ENCODE peak calls at places on chromosome 9, in five cellular contexts. M, N, B, F and G are unnamed samples.

GRCh38 chr9:70049236-70049635 is 5.6 kb downstream of the MAMDC2 start:
- DNase-seq in M (peak; percentile 90), N (peak; percentile 46), B (no peak), F (no peak), G (peak; percentile 82)

GRCh38 chr9:11199335-11199734 is 586.5 kb upstream of the PTPRD start:
- DNase-seq in M (no peak), N (no peak), B (no peak), F (no peak), G (no peak)

GRCh38 chr9:76609285-76610008 is 150.5 kb downstream of the GCNT1 start:
- DNase-seq in M (no peak), N (no peak), B (no peak), F (no peak), G (no peak)

GRCh38 chr9:94298949-94299599 is 29.4 kb downstream of the NUTM2F start:
- DNase-seq in M (peak; percentile 41), N (no peak), B (no peak), F (no peak), G (no peak)

GRCh38 chr9:16673171-16673570 is 197.3 kb downstream of the BNC2 start:
- DNase-seq in M (peak; percentile 52), N (no peak), B (no peak), F (no peak), G (peak; percentile 17)

GRCh38 chr9:136787690-136788400 is 3.3 kb upstream of the TMEM141 start:
- DNase-seq in M (peak; percentile 62), N (no peak), B (peak; percentile 70), F (peak; percentile 49), G (peak; percentile 73)

GRCh38 chr9:6014668-6015270 is 655 bp downstream of the RANBP6 start:
- DNase-seq in M (peak; percentile 82), N (peak; percentile 10), B (no peak), F (no peak), G (peak; percentile 60)

GRCh38 chr9:126507318-126508109 is 106.2 kb upstream of the LMX1B start:
- DNase-seq in M (no peak), N (no peak), B (no peak), F (no peak), G (no peak)

GRCh38 chr9:3520564-3520963 is 5.2 kb downstream of the RFX3 start:
- DNase-seq in M (no peak), N (no peak), B (no peak), F (no peak), G (no peak)

GRCh38 chr9:134644715-134645606 is 3.4 kb downstream of the COL5A1 start:
- DNase-seq in M (peak; percentile 99), N (peak; percentile 86), B (no peak), F (no peak), G (peak; percentile 94)

GRCh38 chr9:38083858-38084555 is 15.0 kb upstream of the SHB start:
- DNase-seq in M (peak; percentile 33), N (no peak), B (no peak), F (no peak), G (peak; percentile 59)

GRCh38 chr9:114305189-114305555 is 17.7 kb upstream of the ORM1 start:
- DNase-seq in M (no peak), N (no peak), B (no peak), F (no peak), G (no peak)

GRCh38 chr9:127749090-127749787 is 14.1 kb upstream of the TOR2A start:
- DNase-seq in M (no peak), N (no peak), B (no peak), F (no peak), G (no peak)

GRCh38 chr9:90905079-90905478 is 103.5 kb downstream of the SYK start:
- DNase-seq in M (no peak), N (no peak), B (no peak), F (no peak), G (no peak)

GRCh38 chr9:136623849-136624183 is 38.9 kb upstream of the EGFL7 start:
- DNase-seq in M (no peak), N (peak; percentile 48), B (no peak), F (no peak), G (no peak)

GRCh38 chr9:121309171-121309570 is 41.2 kb downstream of the GSN start:
- DNase-seq in M (no peak), N (no peak), B (no peak), F (no peak), G (no peak)

GRCh38 chr9:116589392-116590354 is 97.4 kb upstream of the TRIM32 start:
- DNase-seq in M (peak; percentile 77), N (peak; percentile 18), B (no peak), F (no peak), G (no peak)

GRCh38 chr9:136728548-136729123 is 14.1 kb downstream of the LCN10 start:
- DNase-seq in M (peak; percentile 64), N (no peak), B (no peak), F (no peak), G (peak; percentile 64)

GRCh38 chr9:134460904-134461303 is 134.6 kb downstream of the RXRA start:
- DNase-seq in M (no peak), N (no peak), B (no peak), F (no peak), G (no peak)